ENCODE peak calls at places on chromosomes 1 and 21, in seven cellular contexts. X is HEK293T; Q is stimulated activated CD4-positive, alpha-beta T cell treated with anti-CD3 and anti-CD28 coated beads, Interleukin-1b, Interleukin-23, amount 100 ng/mL, for 4 hours; N is ACHN; A is GM12865; Z is foreskin fibroblast; I is NCI-H2029. E is an unnamed sample.

GRCh38 chr1:40281852-40282251 is 23.8 kb downstream of the ZMPSTE24 start:
- DNase-seq in Z (no peak), X (no peak), Q (no peak), A (no peak), I (peak), N (no peak), E (no peak)

GRCh38 chr1:28062806-28063205 is 25.6 kb downstream of the EYA3 start:
- DNase-seq in A (no peak), I (no peak), Q (no peak), Z (no peak), X (no peak), N (no peak), E (no peak)

GRCh38 chr1:234924450-234925355 is 203.9 kb downstream of the TOMM20 start:
- DNase-seq in Q (no peak), N (no peak), A (no peak), X (no peak), Z (no peak), I (no peak), E (peak)

GRCh38 chr1:5743435-5744095 is 248.7 kb downstream of the NPHP4 start:
- DNase-seq in N (no peak), Q (no peak), X (no peak), Z (no peak), A (no peak), I (no peak), E (peak)

GRCh38 chr1:88562991-88563390 is 121.1 kb upstream of the PKN2 start:
- DNase-seq in Z (no peak), Q (no peak), N (no peak), A (no peak), I (no peak), X (no peak), E (no peak)

GRCh38 chr1:154471304-154471703 is 30.7 kb upstream of the TDRD10 start:
- DNase-seq in I (no peak), N (no peak), A (no peak), X (no peak), Z (no peak), Q (no peak), E (no peak)

GRCh38 chr1:78492376-78492950 is 1.7 kb downstream of the PTGFR start:
- DNase-seq in Q (no peak), Z (no peak), N (no peak), A (peak), X (no peak), I (no peak), E (no peak)

GRCh38 chr1:247487057-247487456 is 29.2 kb upstream of the OR2B11 start:
- DNase-seq in X (peak), A (peak), Q (peak), I (no peak), Z (peak), N (peak), E (peak)

GRCh38 chr21:27581168-27581567 is 614.3 kb upstream of the ADAMTS5 start:
- DNase-seq in A (no peak), I (no peak), Q (no peak), X (no peak), Z (peak), N (no peak), E (no peak)

GRCh38 chr1:231861541-231862481 is 235.2 kb downstream of the DISC1 start:
- DNase-seq in N (no peak), Z (peak), X (no peak), Q (no peak), A (no peak), I (no peak), E (no peak)

GRCh38 chr1:51445346-51446090 is 73.5 kb downstream of the EPS15 start:
- DNase-seq in A (no peak), N (no peak), I (no peak), X (no peak), Q (no peak), Z (no peak), E (no peak)

GRCh38 chr1:42311138-42311537 is 23.9 kb downstream of the FOXJ3 start:
- DNase-seq in Q (no peak), X (no peak), I (no peak), Z (no peak), A (no peak), N (no peak), E (no peak)

GRCh38 chr1:226677121-226678020 is 61.7 kb downstream of the ITPKB start:
- DNase-seq in Q (peak), A (peak), I (no peak), Z (peak), N (peak), X (no peak), E (peak)

GRCh38 chr1:231073311-231073710 is 33.3 kb upstream of the FAM89A start:
- DNase-seq in X (no peak), N (no peak), Q (no peak), I (no peak), A (no peak), Z (no peak), E (no peak)

GRCh38 chr21:46226920-46227599 is 1.5 kb downstream of the LSS start:
- DNase-seq in Q (no peak), N (no peak), I (no peak), A (peak), Z (no peak), X (no peak), E (peak)

GRCh38 chr1:119714583-119714982 is 2.8 kb downstream of the PHGDH start:
- DNase-seq in N (no peak), A (no peak), X (no peak), I (no peak), Q (no peak), Z (no peak), E (no peak)

GRCh38 chr1:43619996-43620920 is 29.7 kb upstream of the KDM4A start:
- DNase-seq in I (no peak), A (no peak), Z (no peak), X (no peak), N (no peak), Q (no peak), E (no peak)

GRCh38 chr1:170150921-170151320 is 5.2 kb downstream of the NTMT2 start:
- DNase-seq in Z (no peak), A (no peak), I (no peak), X (no peak), Q (no peak), N (no peak), E (no peak)

GRCh38 chr1:54887665-54888071 is 673 bp upstream of the DHCR24 start:
- DNase-seq in Q (no peak), Z (no peak), N (peak), X (no peak), A (peak), I (peak), E (no peak)

GRCh38 chr1:12640237-12640957 is 3.5 kb upstream of the AADACL4 start:
- DNase-seq in X (no peak), I (no peak), Q (no peak), N (peak), Z (no peak), A (no peak), E (no peak)

GRCh38 chr1:240936911-240937668 is 325.1 kb upstream of the GREM2 start:
- DNase-seq in A (no peak), I (no peak), Z (no peak), Q (no peak), N (no peak), X (no peak), E (no peak)

E was measured in left colon.